ENCODE peak calls at places on chromosomes 13 and 19, in six cellular contexts. I is GM23338, V is spleen, Q is endothelial cell of umbilical vein, P is prostate gland, G is HL-60. S is an unnamed sample.

GRCh38 chr19:18231775-18232174 is 5.5 kb upstream of the PDE4C start:
- DNase-seq in I (peak), V (no peak), Q (no peak), P (no peak), G (no peak), S (no peak)

GRCh38 chr19:39111593-39112199 is 13.9 kb upstream of the PAK4 start:
- DNase-seq in I (no peak), V (no peak), Q (no peak), P (no peak), G (no peak), S (no peak)

GRCh38 chr19:6736917-6737283 is 480 bp downstream of the GPR108 start:
- DNase-seq in I (no peak), V (peak), Q (no peak), P (no peak), G (no peak), S (no peak)

GRCh38 chr19:36972594-36972993 is 56.5 kb downstream of the ZNF568 start:
- DNase-seq in I (peak), V (peak), Q (no peak), P (no peak), G (no peak), S (no peak)

GRCh38 chr13:114309806-114310410 is 4.4 kb upstream of the CHAMP1 start:
- DNase-seq in I (peak), V (peak), Q (no peak), P (no peak), G (no peak), S (no peak)

GRCh38 chr19:30927705-30928104 is 421.5 kb downstream of the TSHZ3 start:
- DNase-seq in I (no peak), V (no peak), Q (no peak), P (no peak), G (no peak), S (no peak)

GRCh38 chr19:29510701-29511265 is 15.0 kb upstream of the VSTM2B start:
- DNase-seq in I (peak), V (peak), Q (no peak), P (no peak), G (no peak), S (no peak)

GRCh38 chr19:8311461-8312260 is 3.5 kb upstream of the CD320 start:
- DNase-seq in I (no peak), V (peak), Q (peak), P (peak), G (no peak), S (no peak)

GRCh38 chr19:37217533-37217854 is 520 bp upstream of the ZNF383 start:
- DNase-seq in I (no peak), V (no peak), Q (no peak), P (no peak), G (no peak), S (no peak)

GRCh38 chr19:17197666-17198065 is 17.5 kb upstream of the USE1 start:
- DNase-seq in I (no peak), V (no peak), Q (no peak), P (no peak), G (no peak), S (no peak)

GRCh38 chr13:99961634-99962033 is 9.9 kb downstream of the ZIC5 start:
- DNase-seq in I (no peak), V (no peak), Q (no peak), P (no peak), G (no peak), S (no peak)

GRCh38 chr19:31648347-31648746 is 299.1 kb upstream of the TSHZ3 start:
- DNase-seq in I (no peak), V (no peak), Q (no peak), P (no peak), G (no peak), S (no peak)

GRCh38 chr19:58228584-58229254 is at the start of gene ZNF544:
- DNase-seq in I (peak), V (peak), Q (peak), P (peak), G (peak), S (no peak)

GRCh38 chr19:38264486-38265212 is at the start of gene SPINT2:
- DNase-seq in I (peak), V (peak), Q (no peak), P (no peak), G (no peak), S (no peak)

GRCh38 chr13:72760189-72760588 is 21.5 kb downstream of the DIS3 start:
- DNase-seq in I (no peak), V (no peak), Q (no peak), P (no peak), G (no peak), S (no peak)

GRCh38 chr19:13860679-13861391 is 16.1 kb upstream of the NANOS3 start:
- DNase-seq in I (no peak), V (peak), Q (no peak), P (no peak), G (no peak), S (no peak)

GRCh38 chr13:93183302-93183701 is 43.3 kb upstream of the GPC6 start:
- DNase-seq in I (peak), V (no peak), Q (no peak), P (no peak), G (no peak), S (no peak)

GRCh38 chr19:44890366-44891015 is 563 bp upstream of the TOMM40 start:
- DNase-seq in I (peak), V (peak), Q (peak), P (peak), G (peak), S (peak)

GRCh38 chr13:25300861-25301346 is 521 bp upstream of the NUP58 start:
- DNase-seq in I (peak), V (peak), Q (no peak), P (peak), G (no peak), S (no peak)

GRCh38 chr13:46142692-46143238 is 37.9 kb upstream of the CPB2 start:
- DNase-seq in I (no peak), V (no peak), Q (no peak), P (no peak), G (no peak), S (no peak)

GRCh38 chr13:110634558-110634957 is 19.2 kb downstream of the NAXD start:
- DNase-seq in I (no peak), V (no peak), Q (no peak), P (no peak), G (no peak), S (no peak)

GRCh38 chr19:4517451-4518057 is 732 bp downstream of the PLIN4 start:
- DNase-seq in I (no peak), V (no peak), Q (no peak), P (no peak), G (no peak), S (no peak)

GRCh38 chr19:4519172-4519496 is 848 bp upstream of the PLIN4 start:
- DNase-seq in I (no peak), V (no peak), Q (no peak), P (no peak), G (no peak), S (no peak)

GRCh38 chr19:4516939-4517300 is 1.4 kb downstream of the PLIN4 start:
- DNase-seq in I (no peak), V (no peak), Q (no peak), P (no peak), G (no peak), S (no peak)

GRCh38 chr19:4519521-4520277 is 1.4 kb upstream of the PLIN4 start:
- DNase-seq in I (no peak), V (no peak), Q (no peak), P (peak), G (no peak), S (no peak)

DNA sequence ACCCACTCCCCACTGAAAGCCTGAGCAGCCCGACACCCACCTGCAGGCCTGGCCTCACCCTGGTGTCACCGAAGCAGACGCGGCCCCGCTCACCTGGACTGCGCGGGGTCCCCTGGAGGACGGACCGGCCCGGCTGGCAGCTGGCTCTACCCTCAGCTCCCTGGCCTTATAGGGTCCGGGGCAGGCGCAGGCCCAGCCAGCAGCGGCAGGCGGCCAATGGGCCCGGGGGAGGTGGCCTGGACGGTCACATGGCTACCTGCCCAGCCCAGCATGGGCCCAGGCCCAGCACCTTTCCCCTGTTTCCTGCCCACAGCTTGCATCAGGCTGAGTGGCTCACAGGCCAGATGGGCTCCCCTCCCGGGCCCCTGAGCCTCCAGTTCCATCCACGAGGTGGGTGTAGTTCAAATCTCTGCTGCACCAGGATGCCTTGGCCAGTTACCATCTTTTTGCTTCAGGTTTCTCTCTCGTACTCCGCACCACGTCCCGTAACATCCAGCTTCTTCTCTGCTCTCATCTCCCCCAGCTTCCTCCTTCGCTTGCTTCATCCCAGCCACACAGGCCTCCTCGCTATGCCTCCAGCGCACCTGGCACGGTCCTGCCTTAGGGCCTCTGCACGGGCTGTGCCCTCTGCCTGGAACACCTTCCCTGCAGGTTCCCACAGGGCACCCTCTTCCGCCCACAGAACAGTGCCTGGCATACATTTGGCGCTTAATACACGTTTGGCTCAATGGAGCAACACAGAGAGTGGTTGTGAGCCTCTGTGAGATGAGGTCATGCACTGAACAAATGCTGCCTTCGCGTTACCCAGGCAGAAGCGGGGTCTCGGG is at the start of gene PLIN4:
- DNase-seq in I (peak), V (no peak), Q (no peak), P (peak), G (peak), S (no peak)
- TF ChIP-seq POLR2AphosphoS5 in I (no peak), V (no peak), Q (no peak), P (peak), G (no peak), S (no peak)

DNA sequence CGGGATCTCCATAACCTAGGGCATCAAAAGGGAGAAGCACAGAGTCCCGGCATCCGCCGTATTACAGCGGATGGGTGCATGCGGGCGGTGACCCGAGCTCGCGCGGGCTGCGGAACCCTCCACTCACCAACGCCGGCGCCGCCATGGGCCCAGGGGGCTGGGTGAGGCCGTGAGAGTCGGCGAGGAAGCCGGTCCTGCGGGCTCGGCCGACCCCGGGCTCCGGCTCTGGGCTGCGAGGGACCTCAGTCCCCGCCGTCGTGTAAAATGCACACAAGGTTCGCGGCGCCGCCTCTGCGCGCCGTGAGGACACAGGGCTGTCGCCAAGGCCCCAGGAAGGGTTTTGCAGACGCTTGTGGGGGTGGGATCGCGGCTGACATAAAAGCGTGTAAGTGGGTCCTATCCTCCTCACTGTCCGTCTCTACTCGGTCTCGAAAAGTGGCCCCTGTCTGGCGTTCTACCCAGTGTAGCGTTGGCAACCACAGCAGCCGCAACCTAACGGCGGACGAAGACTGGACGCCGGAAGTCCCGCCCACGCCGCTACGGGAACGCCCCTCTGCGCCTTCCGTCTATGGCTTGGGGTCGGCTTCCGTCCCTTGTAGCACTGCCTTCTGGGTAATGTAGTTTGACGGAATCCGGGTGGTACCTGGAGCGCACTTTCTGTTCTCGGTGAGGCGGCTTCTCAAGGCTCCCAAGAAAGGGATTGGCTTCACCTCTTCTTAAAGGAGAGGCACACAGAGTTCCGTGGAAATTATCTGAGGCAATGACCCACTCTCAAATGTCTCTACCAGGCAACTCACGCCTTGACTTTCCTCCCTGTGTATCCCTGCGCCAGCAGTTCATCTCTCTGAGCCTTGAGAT is at the start of gene ZNF599:
- DNase-seq in I (peak), V (peak), Q (peak), P (peak), G (peak), S (peak)
- H3K27ac ChIP-seq in I (no peak), V (peak), Q (peak), P (peak), G (peak), S (peak)

GRCh38 chr19:1084024-1084868 is 10.9 kb downstream of the POLR2E start:
- DNase-seq in I (no peak), V (no peak), Q (no peak), P (no peak), G (no peak), S (no peak)
- TF ChIP-seq POLR2AphosphoS5 in I (peak), V (peak), Q (no peak), P (no peak), G (peak), S (no peak)

GRCh38 chr19:35136231-35136630 is 1.4 kb upstream of the LGI4 start:
- DNase-seq in I (no peak), V (no peak), Q (no peak), P (no peak), G (no peak), S (no peak)

GRCh38 chr19:35140207-35140897 is 1.7 kb downstream of the FXYD1 start:
- DNase-seq in I (no peak), V (no peak), Q (no peak), P (no peak), G (no peak), S (no peak)

GRCh38 chr19:35139618-35139943 is 957 bp downstream of the FXYD1 start:
- DNase-seq in I (no peak), V (peak), Q (no peak), P (no peak), G (no peak), S (no peak)

GRCh38 chr19:35136977-35137702 is 1.5 kb upstream of the FXYD1 start:
- DNase-seq in I (no peak), V (no peak), Q (no peak), P (no peak), G (no peak), S (no peak)

GRCh38 chr19:35138305-35138799 is 272 bp upstream of the FXYD1 start:
- DNase-seq in I (no peak), V (no peak), Q (no peak), P (no peak), G (no peak), S (no peak)
- H3K27ac ChIP-seq in I (no peak), V (peak), Q (no peak), P (peak), G (no peak), S (no peak)

GRCh38 chr19:3674784-3675183 is 25.5 kb downstream of the PIP5K1C start:
- DNase-seq in I (no peak), V (no peak), Q (no peak), P (no peak), G (no peak), S (no peak)
- TF ChIP-seq POLR2AphosphoS5 in I (no peak), V (no peak), Q (no peak), P (no peak), G (no peak), S (no peak)

GRCh38 chr13:94917814-94918213 is 205.5 kb upstream of the SOX21 start:
- DNase-seq in I (peak), V (no peak), Q (peak), P (no peak), G (no peak), S (no peak)
- H3K27ac ChIP-seq in I (no peak), V (no peak), Q (no peak), P (no peak), G (no peak), S (no peak)

DNA sequence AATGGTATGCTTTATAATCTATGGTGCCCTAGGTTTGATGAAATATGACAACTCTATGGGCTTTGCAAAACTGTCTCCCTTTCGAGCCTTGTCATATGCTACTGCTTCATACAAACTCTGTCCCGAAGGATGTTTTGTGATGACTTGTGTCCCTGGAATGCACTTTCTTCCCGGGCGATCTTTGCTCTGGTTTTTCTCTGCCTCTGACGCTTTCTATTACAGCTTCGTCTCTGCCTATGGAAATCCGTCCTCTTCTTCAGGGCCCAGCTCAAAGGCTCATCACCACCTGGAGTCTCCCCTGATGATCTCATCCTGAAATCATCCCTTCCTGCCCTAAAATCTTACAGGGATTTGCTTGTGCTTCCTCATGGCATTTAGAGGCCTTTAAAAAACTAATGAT is 191.6 kb upstream of the KL start:
- DNase-seq in I (peak), V (no peak), Q (no peak), P (no peak), G (no peak), S (peak)
- TF ChIP-seq POLR2AphosphoS5 in I (no peak), V (no peak), Q (no peak), P (no peak), G (no peak), S (no peak)

DNA sequence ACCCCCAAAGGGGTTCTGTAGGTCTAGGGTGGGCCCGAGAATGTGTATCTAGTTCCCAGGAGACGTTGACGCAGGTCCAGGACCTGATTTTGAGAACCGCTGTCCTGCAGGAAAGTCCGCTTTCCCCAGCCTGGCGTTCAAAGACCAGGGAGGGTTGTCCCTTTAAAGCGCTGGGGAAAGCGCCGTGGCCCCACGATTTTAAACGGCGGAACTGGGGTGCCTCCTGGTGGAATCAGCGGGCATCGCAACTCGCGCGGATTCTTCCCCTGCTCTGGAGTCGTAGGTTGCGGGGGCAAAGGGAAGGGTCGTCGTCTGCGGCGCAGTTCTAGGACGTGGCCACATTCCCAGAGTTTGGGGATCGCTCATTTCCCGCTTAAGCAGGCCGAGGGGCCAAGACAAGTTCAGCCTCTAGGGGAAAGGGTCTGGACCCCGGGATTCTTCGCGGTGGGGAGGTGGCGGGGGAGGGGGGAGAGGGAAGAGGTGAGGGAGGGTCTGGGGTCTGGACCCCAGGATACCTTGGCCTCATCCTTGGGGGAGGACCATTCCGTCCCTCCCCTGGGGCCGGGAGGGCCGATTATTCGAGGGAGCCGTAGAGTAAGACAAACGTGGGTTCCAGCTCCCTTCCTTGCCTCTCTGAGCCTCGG is 7.7 kb downstream of the PNMA8B start:
- DNase-seq in I (peak), V (peak), Q (peak), P (peak), G (peak), S (peak)
- H3K27ac ChIP-seq in I (no peak), V (no peak), Q (no peak), P (no peak), G (no peak), S (no peak)